ENCODE peak calls at places on chromosomes 11 and 22, in five cellular contexts. L is fibroblast of the aortic adventitia, Z is A549, G is sigmoid colon, I is right atrium auricular region. B is an unnamed sample.

GRCh38 chr11:12382451-12382850 is 5.1 kb downstream of the PARVA start:
- DNase-seq in G (no peak), Z (no peak), I (no peak), L (no peak), B (no peak)

GRCh38 chr11:83454674-83455073 is 168.5 kb upstream of the CCDC90B start:
- DNase-seq in I (no peak), Z (no peak), L (no peak), G (no peak), B (no peak)

GRCh38 chr11:45751430-45751829 is 53.5 kb upstream of the SLC35C1 start:
- DNase-seq in Z (no peak), L (no peak), I (no peak), G (no peak), B (no peak)

GRCh38 chr22:46276563-46276962 is 8.8 kb downstream of the TTC38 start:
- DNase-seq in L (no peak), Z (no peak), G (no peak), I (no peak), B (no peak)

GRCh38 chr11:126404367-126404766 is 48.9 kb downstream of the ST3GAL4 start:
- DNase-seq in G (no peak), Z (no peak), L (no peak), I (no peak), B (no peak)

GRCh38 chr11:125202362-125202880 is 37.9 kb downstream of the PKNOX2 start:
- DNase-seq in L (no peak), G (no peak), Z (no peak), I (no peak), B (no peak)

GRCh38 chr11:8962827-8963226 is 1.4 kb downstream of the TMEM9B start:
- DNase-seq in L (no peak), G (no peak), Z (no peak), I (no peak), B (no peak)

GRCh38 chr11:74849525-74850391 is 99.1 kb downstream of the XRRA1 start:
- DNase-seq in G (no peak), L (peak), Z (no peak), I (no peak), B (no peak)

GRCh38 chr11:48307760-48308386 is 1.9 kb downstream of the OR4S1 start:
- DNase-seq in L (peak), Z (peak), I (peak), G (no peak), B (peak)

GRCh38 chr11:104113541-104113940 is 50.4 kb downstream of the PDGFD start:
- DNase-seq in Z (no peak), G (no peak), L (no peak), I (no peak), B (no peak)

GRCh38 chr22:28260619-28261018 is 341.6 kb upstream of the PITPNB start:
- DNase-seq in Z (no peak), G (no peak), I (no peak), L (no peak), B (no peak)

GRCh38 chr11:2679011-2679676 is 20.6 kb downstream of the KCNQ1OT1 start:
- DNase-seq in G (no peak), Z (no peak), I (no peak), L (no peak), B (no peak)

GRCh38 chr11:73570415-73571114 is 27.3 kb downstream of the FAM168A start:
- DNase-seq in L (peak), I (no peak), Z (peak), G (no peak), B (no peak)

GRCh38 chr11:70486731-70487130 is 88.4 kb downstream of the CTTN start:
- DNase-seq in I (no peak), Z (no peak), L (no peak), G (no peak), B (no peak)

GRCh38 chr22:45502215-45503070 is at the start of gene FBLN1:
- DNase-seq in L (no peak), G (no peak), I (no peak), Z (peak), B (no peak)

GRCh38 chr11:37108436-37109204 is 510.6 kb upstream of the RAG2 start:
- DNase-seq in G (no peak), I (no peak), Z (no peak), L (peak), B (no peak)

GRCh38 chr11:75625970-75626691 is 42.7 kb downstream of the MAP6 start:
- DNase-seq in Z (peak), I (no peak), L (peak), G (no peak), B (no peak)

GRCh38 chr11:3959015-3959917 is 103.8 kb downstream of the STIM1 start:
- DNase-seq in G (no peak), I (no peak), Z (peak), L (peak), B (no peak)

GRCh38 chr22:23207786-23208325 is 27.5 kb downstream of the BCR start:
- DNase-seq in L (no peak), I (no peak), Z (no peak), G (no peak), B (no peak)

DNA sequence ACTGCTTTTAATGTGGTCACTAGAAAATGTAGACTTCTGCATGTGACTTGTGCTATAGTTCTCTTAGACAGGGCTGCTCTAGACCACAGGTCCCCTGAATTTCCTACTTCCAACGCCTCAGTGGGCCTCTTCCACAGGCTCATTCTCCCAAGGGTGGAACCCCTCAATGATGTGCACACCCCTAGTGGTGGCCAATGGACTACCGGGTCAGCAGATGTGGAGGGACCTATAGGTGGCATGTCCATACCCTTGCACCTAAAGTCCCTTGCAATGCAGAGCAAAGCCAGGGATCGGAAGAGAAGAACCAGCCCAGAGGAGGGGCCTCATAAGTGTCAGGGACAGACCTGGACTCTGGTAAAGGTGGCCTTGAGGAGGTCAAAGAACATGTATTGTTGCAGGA is 20.0 kb downstream of the MMP13 start:
- DNase-seq in Z (no peak), I (no peak), L (no peak), G (no peak), B (no peak)
- TF ChIP-seq CTCF in Z (no peak), I (no peak), L (peak), G (no peak), B (no peak)

DNA sequence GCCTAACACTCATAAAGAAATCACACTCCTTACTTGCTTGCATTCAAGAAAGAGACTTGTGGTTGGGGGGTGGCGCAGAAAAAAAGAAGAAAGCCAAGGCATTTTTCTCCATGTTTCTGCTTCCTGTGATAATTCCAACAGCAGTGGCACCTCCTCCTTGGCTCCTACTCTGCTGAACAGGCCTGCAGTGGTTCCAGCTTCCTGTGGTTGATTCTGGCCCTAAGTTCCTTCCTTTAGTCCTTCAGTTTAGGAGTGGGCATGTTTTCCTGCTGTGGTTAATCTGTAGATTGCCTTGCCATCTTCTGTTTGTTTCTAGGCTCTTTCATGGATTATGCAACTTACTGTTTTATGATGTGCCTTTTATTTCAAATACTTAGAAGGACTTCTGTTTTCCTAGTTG is 940.4 kb downstream of the DLG2 start:
- DNase-seq in I (no peak), L (no peak), Z (no peak), G (no peak), B (no peak)
- H3K4me3 ChIP-seq in I (no peak), L (no peak), Z (no peak), G (no peak), B (no peak)

GRCh38 chr11:14773755-14774154 is 118.3 kb downstream of the CYP2R1 start:
- DNase-seq in G (no peak), Z (peak), L (peak), I (no peak), B (no peak)
- TF ChIP-seq CTCF in G (no peak), Z (no peak), L (peak), I (peak), B (no peak)

DNA sequence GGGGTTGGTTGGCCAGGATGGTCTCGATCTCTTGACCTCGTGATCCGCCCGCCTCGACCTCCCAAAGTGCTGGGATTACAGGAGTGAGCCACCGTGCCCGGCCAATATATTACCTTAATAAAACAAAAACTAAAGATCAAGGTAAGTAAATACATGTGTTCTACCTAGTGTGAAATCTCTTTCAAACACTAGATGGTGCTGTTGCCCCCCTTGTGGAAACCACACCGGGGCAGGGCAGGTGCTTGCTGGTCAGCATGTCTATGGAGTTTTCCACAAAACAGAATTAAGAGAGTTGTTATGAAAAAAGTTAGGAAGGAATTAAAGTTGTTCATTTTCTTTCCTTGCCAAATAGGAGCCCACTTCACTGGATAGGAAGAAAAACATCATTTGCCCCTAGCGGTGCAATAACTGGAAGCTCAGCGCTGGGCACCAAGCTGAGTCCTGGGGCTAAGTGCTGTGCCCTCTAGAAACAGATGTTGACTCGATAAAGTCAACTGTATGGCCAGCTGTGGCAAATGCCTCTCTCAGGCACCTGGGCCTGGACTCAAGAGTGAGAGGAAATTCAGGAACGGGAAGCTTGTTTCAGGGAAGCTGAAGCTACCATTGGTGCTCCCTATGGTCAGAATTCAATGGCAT is 6.3 kb upstream of the KCNJ5 start:
- DNase-seq in G (peak), L (peak), Z (peak), I (no peak), B (peak)
- H3K4me3 ChIP-seq in G (no peak), L (no peak), Z (no peak), I (no peak), B (no peak)

DNA sequence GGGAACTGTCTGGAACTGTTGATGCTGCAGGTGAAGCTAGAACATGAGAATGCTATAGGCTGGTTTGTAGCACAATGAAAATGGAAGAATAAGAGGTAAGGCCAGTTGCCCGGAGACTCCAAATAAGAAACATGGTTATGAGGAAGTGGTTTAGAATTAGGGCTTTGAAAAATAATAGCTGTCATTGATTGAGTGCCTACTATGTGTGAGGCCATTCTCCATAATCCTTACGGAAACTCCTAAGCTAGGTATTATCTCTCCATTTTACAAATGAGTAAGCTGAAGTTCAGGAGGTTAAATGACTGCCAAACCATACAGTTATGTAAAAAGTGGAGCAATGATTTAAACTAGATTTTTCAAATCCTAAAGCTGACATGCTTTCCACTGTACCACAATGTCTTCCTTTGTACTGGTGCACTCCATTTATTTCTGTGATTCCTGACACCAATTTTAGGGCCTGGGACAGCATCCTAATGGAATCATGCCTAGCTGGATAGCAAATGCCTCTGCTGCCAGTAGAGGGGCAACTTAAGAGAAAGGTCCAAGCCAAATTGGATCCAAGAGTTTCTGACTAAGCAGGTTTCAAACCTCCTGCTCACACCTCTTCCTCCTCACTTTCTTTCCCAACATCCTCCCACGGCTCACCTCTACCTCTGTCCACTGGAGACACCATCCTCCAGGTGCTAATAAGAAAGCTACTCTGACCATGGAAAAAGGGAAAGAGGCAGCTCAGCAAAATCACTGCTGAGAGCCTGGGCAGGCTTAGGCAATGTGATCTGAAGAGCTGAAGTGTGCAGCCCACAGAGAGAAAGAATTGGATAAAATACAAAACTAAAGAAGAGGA is 46.9 kb upstream of the PICALM start:
- DNase-seq in I (no peak), Z (peak), G (no peak), L (peak), B (no peak)
- TF ChIP-seq CTCF in I (no peak), Z (no peak), G (no peak), L (peak), B (no peak)

DNA sequence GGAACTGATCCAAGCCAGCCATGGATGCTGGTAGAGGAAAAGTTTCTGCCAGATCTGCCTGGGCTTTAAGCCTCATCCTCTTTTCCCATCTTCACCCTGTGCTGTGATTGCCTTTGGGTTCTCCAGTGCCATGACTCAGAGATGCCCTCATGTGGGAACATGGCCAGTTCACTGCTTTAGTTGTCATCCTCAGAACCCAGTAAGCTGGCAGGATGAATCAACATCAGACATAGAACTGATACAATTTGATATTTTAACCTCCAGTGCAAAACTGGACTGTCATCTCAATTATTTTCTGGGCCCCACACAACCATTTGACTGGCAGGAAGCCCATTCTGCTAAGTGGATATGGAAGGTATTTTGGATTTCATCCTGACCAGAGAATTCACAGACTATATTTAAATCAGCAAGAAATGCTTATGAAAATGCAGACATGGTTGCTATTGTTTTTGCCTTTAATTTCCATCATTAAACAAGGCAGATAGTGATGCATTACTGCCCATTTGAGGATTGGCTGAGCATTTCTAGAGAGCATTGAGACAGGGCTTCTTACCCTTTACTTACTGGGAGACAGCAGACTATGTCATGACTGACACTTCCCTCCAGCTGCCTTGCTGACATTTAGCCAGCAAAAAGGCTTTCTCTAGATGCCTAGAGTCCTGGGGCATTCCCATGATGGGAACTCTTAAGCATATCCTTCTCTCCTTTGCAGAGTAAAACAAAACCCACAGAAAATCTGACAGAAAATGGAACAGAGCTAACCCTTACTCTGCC is 327.1 kb upstream of the MTNR1B start:
- DNase-seq in L (no peak), G (no peak), Z (no peak), I (no peak), B (no peak)
- H3K4me3 ChIP-seq in L (no peak), G (no peak), Z (no peak), I (no peak), B (no peak)

DNA sequence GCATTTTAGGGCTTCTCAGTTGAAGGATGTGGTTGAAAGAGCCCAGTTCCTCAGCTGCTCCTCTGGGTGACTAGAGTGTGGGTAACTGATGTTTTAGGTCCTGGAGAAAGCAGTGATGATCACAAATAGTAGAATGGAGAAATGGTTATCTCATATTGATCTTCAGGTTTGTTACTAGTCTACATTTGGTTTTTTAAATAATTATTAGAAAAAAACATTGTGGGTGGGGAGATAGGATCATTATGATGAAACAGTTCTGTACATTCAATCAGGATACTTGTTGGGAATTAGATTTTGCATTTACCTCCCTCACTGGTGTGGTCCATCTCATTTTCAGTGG is 24.9 kb downstream of the SREBF2 start:
- DNase-seq in Z (no peak), G (no peak), I (no peak), L (no peak), B (no peak)
- TF ChIP-seq CTCF in Z (no peak), G (no peak), I (no peak), L (no peak), B (no peak)

GRCh38 chr22:38214248-38215056 is 12.7 kb downstream of the MAFF start:
- DNase-seq in I (peak), L (peak), Z (no peak), G (peak), B (no peak)
- H3K4me3 ChIP-seq in I (no peak), L (peak), Z (no peak), G (peak), B (no peak)

GRCh38 chr11:96082002-96082899 is 158.3 kb upstream of the MTMR2 start:
- DNase-seq in G (no peak), L (no peak), Z (no peak), I (no peak), B (no peak)
- TF ChIP-seq CTCF in G (no peak), L (no peak), Z (no peak), I (no peak), B (no peak)

GRCh38 chr11:130429983-130430382 is 1.6 kb upstream of the ADAMTS8 start:
- DNase-seq in L (no peak), I (no peak), G (no peak), Z (no peak), B (no peak)

GRCh38 chr11:130428692-130429681 is 578 bp upstream of the ADAMTS8 start:
- DNase-seq in I (no peak), L (no peak), G (no peak), Z (no peak), B (no peak)

GRCh38 chr11:130427049-130427388 is 1.4 kb downstream of the ADAMTS8 start:
- DNase-seq in I (no peak), G (no peak), Z (no peak), L (no peak), B (no peak)

GRCh38 chr11:130427581-130428211 is 713 bp downstream of the ADAMTS8 start:
- DNase-seq in G (peak), Z (no peak), I (no peak), L (no peak), B (no peak)

GRCh38 chr11:130428271-130428670 is at the start of gene ADAMTS8:
- DNase-seq in L (no peak), I (no peak), Z (no peak), G (no peak), B (no peak)
- H3K4me3 ChIP-seq in L (peak), I (peak), Z (peak), G (peak), B (no peak)

B was measured in LNCaP clone FGC.